ENCODE peak calls at places on chromosomes 16 and 17, in ten cellular contexts. Y is HFFc6, W is colonic mucosa, R is astrocyte of the cerebellum, V is lower leg skin, X is heart right ventricle, Q is WERI-Rb-1, F is choroid plexus epithelial cell, C is mesothelial cell of epicardium, O is neural progenitor cell. G is an unnamed sample.

GRCh38 chr16:80404847-80405246 is 135.9 kb upstream of the DYNLRB2 start:
- DNase-seq in Y (no peak), W (no peak), R (no peak), V (no peak), X (no peak), Q (no peak), F (no peak), C (no peak), O (no peak), G (no peak)

GRCh38 chr16:75742424-75743047 is 16.2 kb upstream of the CPHXL start:
- DNase-seq in Y (no peak), W (no peak), R (no peak), V (no peak), X (no peak), Q (no peak), F (no peak), C (no peak), O (peak; percentile 39), G (no peak)

GRCh38 chr17:15269690-15270089 is 4.6 kb upstream of the PMP22 start:
- DNase-seq in Y (no peak), W (no peak), R (no peak), V (no peak), X (no peak), Q (no peak), F (no peak), C (no peak), O (no peak), G (no peak)

GRCh38 chr17:49210158-49211029 is at the start of the genes ABI3 and GNGT2:
- DNase-seq in Y (no peak), W (peak; percentile 55), R (no peak), V (no peak), X (peak; percentile 41), Q (peak; percentile 67), F (peak; percentile 46), C (no peak), O (no peak), G (peak; percentile 90)

GRCh38 chr17:20919990-20920812 is 122.6 kb downstream of the USP22 start:
- DNase-seq in Y (no peak), W (no peak), R (no peak), V (no peak), X (no peak), Q (no peak), F (no peak), C (no peak), O (no peak), G (no peak)

GRCh38 chr16:87135631-87136030 is 181.6 kb downstream of the C16orf95 start:
- DNase-seq in Y (no peak), W (no peak), R (no peak), V (no peak), X (no peak), Q (no peak), F (no peak), C (no peak), O (no peak), G (no peak)

GRCh38 chr17:66661411-66661843 is 173.5 kb upstream of the CACNG5 start:
- DNase-seq in Y (peak; percentile 6), W (no peak), R (no peak), V (no peak), X (no peak), Q (no peak), F (peak; percentile 38), C (no peak), O (no peak), G (no peak)

GRCh38 chr16:86219655-86220445 is 290.5 kb upstream of the FOXF1 start:
- DNase-seq in Y (no peak), W (no peak), R (no peak), V (peak; percentile 21), X (no peak), Q (no peak), F (no peak), C (no peak), O (no peak), G (no peak)

GRCh38 chr17:3976675-3977171 is 12.5 kb upstream of the ATP2A3 start:
- DNase-seq in Y (no peak), W (peak; percentile 94), R (no peak), V (no peak), X (peak; percentile 89), Q (no peak), F (no peak), C (no peak), O (no peak), G (no peak)
- TF ChIP-seq CTCF in Y (no peak), W (no peak), R (no peak), V (no peak), X (no peak), Q (no peak), F (no peak), C (no peak), O (no peak), G (no peak)

GRCh38 chr16:89689142-89689541 is 2.7 kb downstream of the CDK10 start:
- DNase-seq in Y (no peak), W (no peak), R (no peak), V (no peak), X (no peak), Q (no peak), F (no peak), C (no peak), O (no peak), G (no peak)

GRCh38 chr16:89685916-89686315 is 573 bp upstream of the CDK10 start:
- DNase-seq in Y (no peak), W (no peak), R (no peak), V (no peak), X (no peak), Q (no peak), F (no peak), C (no peak), O (no peak), G (no peak)

GRCh38 chr16:89688395-89688794 is 1.9 kb downstream of the CDK10 start:
- DNase-seq in Y (no peak), W (no peak), R (no peak), V (no peak), X (no peak), Q (no peak), F (no peak), C (no peak), O (no peak), G (no peak)

GRCh38 chr16:89686520-89687091 is at the start of gene CDK10:
- DNase-seq in Y (peak; percentile 84), W (peak; percentile 94), R (peak; percentile 71), V (peak; percentile 96), X (peak; percentile 93), Q (peak; percentile 80), F (peak; percentile 89), C (peak; percentile 82), O (peak; percentile 96), G (peak; percentile 97)

DNA sequence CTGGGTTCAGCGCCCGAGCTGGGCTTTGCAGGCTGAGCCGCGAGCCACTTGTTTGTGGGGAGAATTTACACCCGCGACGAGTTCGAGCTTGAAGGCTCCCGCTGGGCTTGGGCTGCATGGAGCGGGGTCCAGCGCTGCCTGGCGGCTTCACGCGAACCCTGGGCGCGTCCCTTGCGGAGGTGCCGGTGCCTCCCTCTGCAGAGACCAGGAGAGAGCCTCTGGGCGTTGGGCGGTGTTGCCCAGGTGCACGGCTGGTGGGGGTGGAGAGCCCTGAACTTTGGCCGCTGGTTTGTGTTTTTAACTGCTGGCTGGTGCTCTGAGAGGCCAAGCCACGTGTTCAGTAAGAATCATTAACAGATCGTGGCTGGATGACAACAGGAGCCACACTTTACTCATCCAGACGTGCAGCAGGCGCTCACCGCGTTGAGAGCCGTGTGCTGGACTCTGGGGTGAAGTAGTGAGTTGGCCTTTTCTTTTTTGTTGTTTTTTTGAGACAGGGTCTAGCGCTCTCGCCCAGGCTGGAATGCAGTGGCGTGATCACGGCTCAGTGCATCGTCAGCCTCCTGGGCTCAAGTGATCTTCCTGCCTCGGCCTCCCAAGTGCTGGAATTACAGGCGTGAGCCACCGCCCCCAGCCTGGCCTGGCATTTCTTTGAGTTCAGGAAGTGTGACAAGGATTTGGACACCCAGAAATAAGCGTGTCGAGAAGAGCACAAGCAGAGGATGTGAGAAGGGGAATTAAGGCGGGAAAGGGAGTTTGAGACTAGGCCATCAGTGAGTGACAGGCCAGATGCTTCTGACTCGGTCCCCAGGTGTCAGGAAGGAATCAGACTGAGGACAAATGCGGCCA is 827 bp downstream of the CDK10 start:
- DNase-seq in Y (peak; percentile 33), W (peak; percentile 93), R (no peak), V (no peak), X (no peak), Q (no peak), F (peak; percentile 63), C (no peak), O (peak; percentile 48), G (peak; percentile 70)
- TF ChIP-seq CTCF in Y (no peak), W (no peak), R (peak; percentile 20), V (no peak), X (no peak), Q (no peak), F (peak; percentile 21), C (no peak), O (no peak), G (no peak)

DNA sequence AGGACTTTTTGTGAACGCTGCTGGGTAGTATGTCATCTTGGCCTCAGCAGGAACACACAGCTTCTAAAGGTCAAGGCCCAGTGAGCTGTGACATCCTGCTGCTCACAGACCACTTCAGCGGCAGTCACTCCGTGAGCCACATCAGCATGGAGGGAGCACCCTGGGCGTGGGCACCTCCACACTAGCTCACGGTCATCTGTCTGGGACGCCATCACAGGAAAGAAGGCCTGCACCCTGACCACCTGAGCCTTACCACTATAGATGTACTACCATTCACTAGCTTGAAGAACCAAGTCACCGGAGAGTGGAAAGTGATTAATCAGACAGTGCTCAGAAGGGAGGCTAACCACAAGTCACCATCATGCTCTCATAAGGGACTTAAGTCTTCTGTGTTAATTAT is 3.3 kb downstream of the AXIN1 start:
- DNase-seq in Y (no peak), W (no peak), R (no peak), V (no peak), X (no peak), Q (no peak), F (no peak), C (no peak), O (peak; percentile 0), G (peak; percentile 74)
- TF ChIP-seq CTCF in Y (no peak), W (no peak), R (no peak), V (no peak), X (no peak), Q (no peak), F (no peak), C (no peak), O (no peak), G (no peak)

GRCh38 chr16:1152123-1152638 is 725 bp upstream of the CACNA1H start:
- DNase-seq in Y (no peak), W (no peak), R (no peak), V (no peak), X (no peak), Q (peak; percentile 53), F (no peak), C (no peak), O (peak; percentile 78), G (no peak)

GRCh38 chr16:1153480-1154160 is 714 bp downstream of the CACNA1H start:
- DNase-seq in Y (no peak), W (no peak), R (no peak), V (no peak), X (no peak), Q (no peak), F (no peak), C (no peak), O (peak; percentile 52), G (no peak)

GRCh38 chr16:1154291-1154886 is 1.5 kb downstream of the CACNA1H start:
- DNase-seq in Y (no peak), W (no peak), R (no peak), V (no peak), X (no peak), Q (no peak), F (no peak), C (no peak), O (peak; percentile 56), G (no peak)

GRCh38 chr16:1151424-1152122 is 1.3 kb upstream of the CACNA1H start:
- DNase-seq in Y (no peak), W (no peak), R (no peak), V (no peak), X (no peak), Q (no peak), F (no peak), C (no peak), O (no peak), G (no peak)

DNA sequence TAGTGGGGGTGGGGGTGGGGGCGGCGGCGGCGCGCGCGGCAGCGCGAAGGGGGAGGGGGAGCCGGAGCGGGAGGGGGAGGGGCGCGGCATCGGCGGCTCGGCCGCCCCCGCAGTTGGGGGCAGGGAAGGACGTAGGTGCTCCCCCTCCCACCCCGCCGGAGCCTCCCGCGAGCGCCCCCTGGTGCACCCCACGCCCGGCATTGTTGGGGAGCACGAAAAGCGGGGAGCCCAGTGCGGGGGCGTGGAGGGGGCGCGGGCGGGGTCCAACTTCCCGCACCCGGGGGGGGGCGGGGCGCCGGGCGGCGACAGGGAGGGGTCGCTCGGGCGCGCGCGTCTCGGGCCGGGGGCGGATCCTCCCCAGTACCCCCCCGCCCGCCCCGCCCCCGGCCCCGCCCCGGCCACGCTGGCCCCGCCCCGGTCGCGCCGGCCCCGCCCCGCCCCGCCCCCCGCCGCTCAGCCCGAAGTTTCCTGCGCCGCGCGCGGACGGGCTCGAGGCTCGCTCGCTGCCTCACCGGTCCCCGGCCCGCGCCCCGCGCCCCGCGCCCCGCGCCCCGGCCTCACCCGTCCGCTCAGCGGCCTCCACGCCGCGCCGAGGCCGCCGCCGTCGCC is at the start of gene CACNA1H:
- DNase-seq in Y (no peak), W (no peak), R (no peak), V (no peak), X (peak; percentile 51), Q (peak; percentile 61), F (no peak), C (peak; percentile 43), O (peak; percentile 86), G (peak; percentile 82)
- TF ChIP-seq CTCF in Y (peak; percentile 44), W (no peak), R (no peak), V (no peak), X (peak; percentile 19), Q (peak; percentile 23), F (peak; percentile 15), C (peak; percentile 26), O (peak; percentile 68), G (no peak)